ENCODE peak calls at places on chromosome 12, in six cellular contexts. Z, F, N, V, E and H are unnamed samples.

GRCh38 chr12:79678306-79678705 is 12.5 kb downstream of the PAWR start:
- DNase-seq in Z (no peak), F (no peak), E (no peak), V (no peak), N (no peak), H (no peak)

GRCh38 chr12:111055181-111055880 is 135.0 kb upstream of the MYL2 start:
- DNase-seq in N (no peak), V (no peak), F (no peak), Z (no peak), E (no peak), H (no peak)

GRCh38 chr12:95319694-95320331 is 102.2 kb downstream of the VEZT start:
- DNase-seq in N (no peak), Z (peak; percentile 70), F (no peak), E (no peak), V (peak; percentile 10), H (no peak)

GRCh38 chr12:101966496-101966895 is 89.1 kb downstream of the DRAM1 start:
- DNase-seq in E (no peak), N (no peak), F (no peak), Z (no peak), V (no peak), H (no peak)

GRCh38 chr12:63997198-63997597 is 152.7 kb downstream of the SRGAP1 start:
- DNase-seq in F (no peak), E (no peak), Z (no peak), V (no peak), N (peak; percentile 28), H (no peak)

GRCh38 chr12:14239350-14239934 is 126.0 kb upstream of the ATF7IP start:
- DNase-seq in F (no peak), E (peak; percentile 33), V (no peak), N (peak; percentile 60), Z (no peak), H (peak; percentile 85)

GRCh38 chr12:54217774-54218221 is 29.0 kb upstream of the SMUG1 start:
- DNase-seq in Z (no peak), E (no peak), N (no peak), F (no peak), V (no peak), H (no peak)

GRCh38 chr12:65152012-65152411 is 17.4 kb upstream of the LEMD3 start:
- DNase-seq in Z (no peak), E (no peak), N (no peak), F (no peak), V (no peak), H (no peak)

GRCh38 chr12:92859650-92860386 is 69.3 kb downstream of the EEA1 start:
- DNase-seq in V (no peak), Z (no peak), F (no peak), E (no peak), N (no peak), H (no peak)

GRCh38 chr12:107847430-107847829 is 72.9 kb downstream of the ASCL4 start:
- DNase-seq in N (no peak), V (no peak), E (no peak), F (no peak), Z (no peak), H (no peak)

GRCh38 chr12:120956579-120957360 is 21.6 kb upstream of the HNF1A start:
- DNase-seq in V (no peak), F (no peak), Z (no peak), E (no peak), N (no peak), H (peak; percentile 77)

GRCh38 chr12:26471560-26471959 is 276.2 kb downstream of the SSPN start:
- DNase-seq in N (peak; percentile 18), V (peak; percentile 68), Z (no peak), F (no peak), E (no peak), H (no peak)

GRCh38 chr12:2035421-2036080 is 17.2 kb upstream of the CACNA1C start:
- DNase-seq in E (no peak), N (no peak), V (no peak), F (no peak), Z (no peak), H (no peak)

GRCh38 chr12:92538970-92539749 is 163.6 kb upstream of the PLEKHG7 start:
- DNase-seq in N (peak; percentile 91), F (no peak), V (peak; percentile 80), Z (no peak), E (peak; percentile 64), H (no peak)

GRCh38 chr12:92570056-92570753 is 132.6 kb upstream of the PLEKHG7 start:
- DNase-seq in F (peak; percentile 46), V (peak; percentile 86), E (peak; percentile 74), N (peak; percentile 89), Z (peak; percentile 51), H (peak; percentile 48)

GRCh38 chr12:31325524-31325875 is 450 bp downstream of the SINHCAF start:
- DNase-seq in F (peak; percentile 29), E (peak; percentile 43), V (no peak), Z (no peak), N (no peak), H (no peak)

GRCh38 chr12:112851024-112851777 is 55.6 kb upstream of the OAS1 start:
- DNase-seq in E (no peak), F (no peak), Z (no peak), N (no peak), V (no peak), H (no peak)

GRCh38 chr12:21815306-21816062 is 41.0 kb upstream of the KCNJ8 start:
- DNase-seq in V (no peak), E (no peak), N (peak; percentile 41), F (no peak), Z (no peak), H (no peak)

GRCh38 chr12:48486679-48487078 is 4.4 kb downstream of the C12orf54 start:
- DNase-seq in V (no peak), F (no peak), N (no peak), Z (no peak), E (no peak), H (no peak)

GRCh38 chr12:70052931-70053497 is 190.2 kb upstream of the CNOT2 start:
- DNase-seq in F (peak; percentile 51), Z (peak; percentile 52), N (peak; percentile 94), E (peak; percentile 13), V (peak; percentile 67), H (peak; percentile 73)

GRCh38 chr12:54018608-54018984 is 9.6 kb upstream of the HOXC6 start:
- DNase-seq in F (no peak), E (no peak), Z (no peak), V (no peak), N (peak; percentile 80), H (no peak)

GRCh38 chr12:846376-846775 is 94.0 kb downstream of the WNK1 start:
- DNase-seq in V (no peak), Z (no peak), N (no peak), F (no peak), E (no peak), H (no peak)

GRCh38 chr12:116881325-116881866 is at the start of gene HRK:
- DNase-seq in Z (no peak), E (peak; percentile 20), F (no peak), V (no peak), N (no peak), H (no peak)

GRCh38 chr12:13563743-13564125 is 367.2 kb downstream of the EMP1 start:
- DNase-seq in Z (no peak), V (no peak), E (no peak), F (no peak), N (no peak), H (no peak)

GRCh38 chr12:39620664-39621658 is 1.4 kb upstream of the ABCD2 start:
- DNase-seq in F (no peak), V (no peak), Z (no peak), E (no peak), N (no peak), H (no peak)

GRCh38 chr12:66516133-66516532 is 162.7 kb downstream of the GRIP1 start:
- DNase-seq in V (no peak), Z (no peak), E (no peak), N (no peak), F (no peak), H (no peak)

GRCh38 chr12:87155616-87156015 is 873.6 kb downstream of the C12orf50 start:
- DNase-seq in E (no peak), F (no peak), V (peak; percentile 46), N (peak; percentile 84), Z (no peak), H (no peak)

GRCh38 chr12:78566461-78566860 is 298.1 kb upstream of the SYT1 start:
- DNase-seq in Z (no peak), E (no peak), V (no peak), N (no peak), F (no peak), H (no peak)

GRCh38 chr12:119102274-119102673 is 76.5 kb upstream of the HSPB8 start:
- DNase-seq in Z (no peak), E (no peak), V (no peak), N (no peak), F (no peak), H (no peak)

DNA sequence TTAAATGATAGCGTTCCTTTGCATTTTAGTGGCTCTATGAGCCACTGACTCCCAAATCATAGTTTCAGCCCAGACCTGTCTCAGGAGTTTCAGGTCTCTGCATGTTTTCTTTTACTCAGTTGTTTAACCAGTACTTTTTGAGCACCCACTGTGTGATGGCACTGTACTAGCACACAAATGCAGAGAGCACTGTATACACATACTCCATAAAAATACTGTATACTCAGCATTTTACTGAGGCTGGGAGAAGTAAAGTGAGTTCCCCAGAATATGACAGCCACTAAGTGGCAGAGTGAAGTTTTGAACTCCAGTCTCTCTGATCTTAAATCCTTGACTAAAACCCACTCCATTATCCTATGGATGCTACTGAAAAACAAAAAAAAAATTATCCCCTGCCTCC is 76.0 kb upstream of the HSPB8 start:
- DNase-seq in E (no peak), F (no peak), Z (no peak), N (no peak), V (no peak), H (no peak)
- H3K4me3 ChIP-seq in E (no peak overlapping the region), F (no peak overlapping the region), Z (no peak overlapping the region), N (no peak overlapping the region), V (no peak overlapping the region), H (no peak overlapping the region)

GRCh38 chr12:42255221-42255874 is 17.3 kb upstream of the YAF2 start:
- DNase-seq in N (no peak), E (no peak), V (no peak), Z (no peak), F (no peak), H (no peak)
- TF ChIP-seq CTCF in N (no peak), E (no peak), V (no peak), Z (peak; percentile 2), F (no peak), H (no peak)

DNA sequence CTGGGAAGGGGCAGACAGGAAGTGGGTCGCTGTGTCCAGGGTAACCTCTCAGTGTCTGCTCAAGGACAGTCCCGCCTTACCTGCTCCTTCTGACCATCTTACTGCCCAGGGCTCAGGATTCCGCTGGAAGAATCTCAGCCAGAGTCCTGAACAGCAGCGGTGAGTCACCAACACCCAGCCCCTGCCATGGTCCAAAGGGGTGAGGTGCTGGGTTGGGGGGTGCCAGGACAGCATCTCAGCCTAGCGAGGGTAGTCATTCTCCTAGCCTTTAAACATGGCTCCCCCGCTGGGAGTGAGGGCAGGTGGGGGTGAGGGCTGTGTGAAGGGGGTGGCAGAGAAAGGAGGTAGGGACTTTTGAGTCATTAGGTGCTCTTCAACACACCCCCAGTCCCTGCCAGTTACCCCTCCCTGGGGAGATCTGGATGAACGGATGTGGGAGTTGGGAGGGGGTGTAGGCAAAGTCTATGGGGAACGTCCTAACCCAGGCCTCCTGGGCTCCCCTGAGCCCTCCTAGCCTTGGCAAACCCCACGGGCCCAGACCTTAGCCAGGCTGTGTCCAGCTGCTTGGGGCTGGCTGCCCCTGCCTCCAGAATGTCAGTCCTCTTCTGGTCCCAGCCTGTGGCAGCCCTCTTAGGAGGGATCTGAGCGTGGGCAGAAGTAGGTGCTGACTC is 2.5 kb downstream of the TAMALIN start:
- DNase-seq in Z (no peak), V (no peak), F (no peak), N (no peak), E (no peak), H (no peak)
- H3K4me3 ChIP-seq in Z (no peak overlapping the region), V (no peak overlapping the region), F (peak overlapping the region; percentile 30), N (no peak overlapping the region), E (no peak overlapping the region), H (no peak overlapping the region)

GRCh38 chr12:77324763-77325468 is 259.5 kb upstream of the E2F7 start:
- DNase-seq in F (peak; percentile 47), Z (no peak), E (peak; percentile 65), V (peak; percentile 61), N (peak; percentile 66), H (peak; percentile 78)
- TF ChIP-seq CTCF in F (peak; percentile 37), Z (peak; percentile 48), E (no peak), V (peak; percentile 65), N (peak; percentile 40), H (peak; percentile 70)